ENCODE peak calls at places on chromosomes 12 and 14, in six cellular contexts. B is stimulated activated CD4-positive, alpha-beta T cell treated with anti-CD3 and anti-CD28 coated beads, Interleukin-2, amount 100 ng/mL, for 48 hours; K is posterior vena cava; H is astrocyte of the spinal cord; I is psoas muscle; A is AG04450. F is an unnamed sample.

GRCh38 chr12:22709292-22709691 is 84.3 kb downstream of the ETNK1 start:
- DNase-seq in K (no peak), B (no peak), I (no peak), H (peak), A (no peak), F (no peak)

GRCh38 chr12:11812558-11813421 is 163.3 kb downstream of the ETV6 start:
- DNase-seq in I (peak), K (no peak), A (no peak), B (no peak), H (peak), F (no peak)

GRCh38 chr14:39229222-39229543 is 4.5 kb upstream of the MIA2 start:
- DNase-seq in B (peak), K (no peak), H (no peak), A (no peak), I (no peak), F (no peak)

GRCh38 chr12:125178222-125178621 is 113.0 kb downstream of the AACS start:
- DNase-seq in K (no peak), H (no peak), B (no peak), I (no peak), A (no peak), F (no peak)

GRCh38 chr14:69318241-69318640 is 58.3 kb downstream of the GALNT16 start:
- DNase-seq in B (no peak), I (no peak), A (no peak), H (no peak), K (no peak), F (peak)

GRCh38 chr12:106297681-106298080 is 4.9 kb upstream of the TCP11L2 start:
- DNase-seq in B (no peak), H (no peak), A (no peak), I (no peak), K (no peak), F (no peak)

GRCh38 chr14:67942311-67942710 is 122.7 kb downstream of the RAD51B start:
- DNase-seq in I (no peak), A (no peak), K (no peak), H (no peak), B (no peak), F (no peak)

GRCh38 chr14:65208548-65208947 is 106.2 kb upstream of the MAX start:
- DNase-seq in H (no peak), A (no peak), K (no peak), I (no peak), B (no peak), F (no peak)

GRCh38 chr12:72925716-72926115 is 653.5 kb downstream of the TRHDE start:
- DNase-seq in B (no peak), H (no peak), K (no peak), A (no peak), I (no peak), F (no peak)

GRCh38 chr12:127779301-127780045 is 487.5 kb upstream of the TMEM132C start:
- DNase-seq in B (no peak), A (no peak), H (peak), I (no peak), K (no peak), F (no peak)

GRCh38 chr12:93541578-93542217 is 30.8 kb upstream of the SOCS2 start:
- DNase-seq in I (no peak), H (no peak), K (no peak), B (no peak), A (no peak), F (no peak)

GRCh38 chr14:36525746-36526099 is 5.7 kb upstream of the NKX2-1 start:
- DNase-seq in K (no peak), A (no peak), H (no peak), B (no peak), I (no peak), F (no peak)